ENCODE peak calls at places on chromosome 2, in ten cellular contexts. S, T, D, B, J, V, F, O, Y and R are unnamed samples.

GRCh38 chr2:70340921-70341765 is 39.3 kb upstream of the FAM136A start:
- DNase-seq in S (peak; percentile 32), T (no peak), D (peak; percentile 60), B (peak; percentile 47), J (peak; percentile 46), V (peak; percentile 68), F (no peak), O (no peak), Y (no peak), R (peak; percentile 87)

GRCh38 chr2:177147093-177147694 is 65.4 kb upstream of the HNRNPA3 start:
- DNase-seq in S (no peak), T (no peak), D (peak; percentile 47), B (peak; percentile 54), J (peak; percentile 65), V (peak; percentile 59), F (no peak), O (no peak), Y (no peak), R (no peak)

GRCh38 chr2:223797073-223797472 is 40.3 kb downstream of the AP1S3 start:
- DNase-seq in S (no peak), T (no peak), D (no peak), B (no peak), J (no peak), V (peak; percentile 98), F (no peak), O (no peak), Y (no peak), R (no peak)

GRCh38 chr2:230814616-230815015 is 50.1 kb upstream of the ITM2C start:
- DNase-seq in S (no peak), T (no peak), D (peak; percentile 42), B (no peak), J (peak; percentile 15), V (no peak), F (no peak), O (no peak), Y (no peak), R (no peak)

GRCh38 chr2:65637061-65637460 is 204.7 kb upstream of the SPRED2 start:
- DNase-seq in S (no peak), T (no peak), D (no peak), B (no peak), J (no peak), V (no peak), F (no peak), O (no peak), Y (no peak), R (no peak)

GRCh38 chr2:42138163-42139016 is 30.8 kb upstream of the EML4 start:
- DNase-seq in S (no peak), T (peak; percentile 96), D (no peak), B (peak; percentile 28), J (peak; percentile 96), V (peak; percentile 74), F (no peak), O (no peak), Y (no peak), R (no peak)

GRCh38 chr2:171810409-171810993 is 83.5 kb downstream of the SLC25A12 start:
- DNase-seq in S (no peak), T (peak; percentile 30), D (no peak), B (no peak), J (no peak), V (no peak), F (no peak), O (no peak), Y (no peak), R (no peak)

GRCh38 chr2:98601532-98602132 is 6.7 kb downstream of the COA5 start:
- DNase-seq in S (no peak), T (no peak), D (peak; percentile 43), B (peak; percentile 30), J (peak; percentile 32), V (no peak), F (no peak), O (no peak), Y (no peak), R (peak; percentile 79)

DNA sequence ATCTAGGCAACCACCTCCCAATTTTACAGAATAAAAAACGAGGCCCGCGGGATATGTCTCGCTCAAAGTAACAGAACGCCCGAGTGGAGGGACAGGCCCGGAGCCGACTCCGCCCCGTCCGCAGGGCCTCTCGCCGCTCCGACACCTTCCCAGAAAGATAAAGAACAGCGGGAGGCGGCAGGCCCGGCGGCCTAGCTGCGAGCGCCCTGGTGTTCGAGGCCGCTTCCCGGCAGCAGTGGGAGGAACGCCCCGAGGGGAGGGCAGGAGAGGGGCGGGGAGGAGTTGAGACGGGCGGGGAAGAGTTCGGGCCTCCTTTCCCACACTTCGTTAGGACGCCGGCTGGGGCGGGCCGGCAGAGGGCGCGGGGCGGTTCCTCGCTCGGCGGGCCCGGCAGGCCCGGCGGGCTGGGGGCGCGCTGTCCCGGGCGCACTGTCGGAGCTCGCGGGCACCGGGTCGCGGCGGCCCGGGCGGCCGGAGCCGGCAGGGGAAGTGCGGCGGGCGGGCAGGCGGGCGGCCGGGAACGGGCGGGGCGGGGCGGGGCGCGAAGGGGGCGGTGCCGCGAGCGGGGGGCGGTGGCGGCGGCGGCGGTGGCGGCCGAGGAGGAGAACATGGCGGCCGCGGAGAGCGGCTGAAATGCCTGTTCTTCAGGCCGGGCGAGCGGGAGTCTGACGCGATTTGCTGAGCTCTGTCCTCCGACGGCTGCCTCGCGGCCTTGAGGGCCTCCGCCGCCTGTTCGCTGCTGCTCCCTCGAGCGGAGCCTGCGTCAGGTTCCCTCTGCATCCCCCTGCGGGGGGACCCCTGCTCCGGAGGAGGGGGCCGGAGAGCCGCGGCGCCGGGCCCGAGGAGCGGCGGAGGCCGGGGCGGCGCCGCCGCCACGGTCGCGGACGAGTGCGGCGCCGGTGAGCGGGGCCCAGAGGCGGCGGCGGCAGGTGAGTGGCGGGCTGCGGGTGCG is at the start of gene NCOA1:
- DNase-seq in S (peak; percentile 66), T (peak; percentile 64), D (peak; percentile 92), B (peak; percentile 90), J (peak; percentile 84), V (peak; percentile 64), F (peak; percentile 87), O (peak; percentile 98), Y (peak; percentile 92), R (peak; percentile 98)
- TF ChIP-seq CTCF in S (peak; percentile 42), T (peak; percentile 15), D (peak; percentile 18), B (no peak), J (no peak), V (peak; percentile 40), F (no peak), O (no peak), Y (no peak), R (peak; percentile 50)

DNA sequence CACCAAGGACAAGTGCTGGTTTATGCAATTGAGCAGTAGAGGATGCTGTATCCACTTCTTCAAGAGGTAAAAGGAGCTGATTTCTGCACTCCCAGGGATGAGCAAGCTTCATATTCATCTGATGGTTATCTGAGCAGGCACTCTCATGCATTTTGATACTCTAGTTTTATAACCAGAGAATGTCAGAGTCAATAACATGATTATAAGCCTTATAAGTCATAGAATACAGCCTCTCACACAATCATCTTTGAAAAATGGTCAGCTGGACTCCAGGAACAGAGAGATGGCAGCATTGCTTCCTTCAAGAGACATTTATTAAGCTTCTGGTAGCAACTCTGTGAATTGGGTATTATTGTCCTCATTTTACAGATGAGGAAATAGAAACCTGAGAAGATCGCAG is 167.1 kb downstream of the SLC8A1 start:
- DNase-seq in S (no peak), T (no peak), D (no peak), B (no peak), J (peak; percentile 68), V (no peak), F (no peak), O (no peak), Y (no peak), R (no peak)
- TF ChIP-seq CTCF in S (no peak), T (peak; percentile 23), D (no peak), B (no peak), J (peak; percentile 39), V (no peak), F (peak; percentile 53), O (no peak), Y (no peak), R (no peak)

GRCh38 chr2:192026064-192026715 is 168.5 kb downstream of the TMEFF2 start:
- DNase-seq in S (no peak), T (no peak), D (no peak), B (no peak), J (no peak), V (no peak), F (no peak), O (no peak), Y (no peak), R (no peak)

GRCh38 chr2:192025607-192026006 is 169.1 kb downstream of the TMEFF2 start:
- DNase-seq in S (no peak), T (no peak), D (no peak), B (no peak), J (no peak), V (no peak), F (no peak), O (no peak), Y (no peak), R (no peak)

GRCh38 chr2:192026716-192027109 is 168.0 kb downstream of the TMEFF2 start:
- DNase-seq in S (no peak), T (no peak), D (no peak), B (no peak), J (no peak), V (no peak), F (no peak), O (no peak), Y (no peak), R (no peak)

GRCh38 chr2:192030289-192030688 is 164.4 kb downstream of the TMEFF2 start:
- DNase-seq in S (no peak), T (no peak), D (no peak), B (no peak), J (no peak), V (peak; percentile 40), F (no peak), O (no peak), Y (no peak), R (no peak)

DNA sequence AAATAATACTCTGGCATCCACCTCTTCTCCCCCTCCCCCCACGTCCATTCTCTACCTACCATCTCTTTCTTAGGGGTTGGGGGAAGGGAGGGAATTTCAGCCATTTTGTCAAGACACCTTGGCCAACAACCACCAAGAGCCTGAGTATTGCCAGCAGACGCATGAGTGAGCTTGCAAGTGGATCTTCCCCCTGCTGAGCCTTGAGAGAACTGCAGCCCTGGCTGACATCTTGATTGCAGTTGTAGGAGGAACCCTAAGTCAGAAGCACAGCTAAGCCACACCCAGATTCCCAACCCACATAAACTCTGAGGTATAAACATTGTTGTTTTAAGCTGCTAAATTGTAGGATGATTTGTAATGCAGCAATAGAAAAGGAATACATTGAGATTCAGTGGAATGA is 165.6 kb downstream of the TMEFF2 start:
- DNase-seq in S (no peak), T (no peak), D (no peak), B (peak; percentile 11), J (peak; percentile 36), V (peak; percentile 48), F (no peak), O (no peak), Y (no peak), R (peak; percentile 89)
- TF ChIP-seq CTCF in S (peak; percentile 31), T (no peak), D (no peak), B (no peak), J (peak; percentile 63), V (peak; percentile 44), F (no peak), O (no peak), Y (no peak), R (peak; percentile 76)

DNA sequence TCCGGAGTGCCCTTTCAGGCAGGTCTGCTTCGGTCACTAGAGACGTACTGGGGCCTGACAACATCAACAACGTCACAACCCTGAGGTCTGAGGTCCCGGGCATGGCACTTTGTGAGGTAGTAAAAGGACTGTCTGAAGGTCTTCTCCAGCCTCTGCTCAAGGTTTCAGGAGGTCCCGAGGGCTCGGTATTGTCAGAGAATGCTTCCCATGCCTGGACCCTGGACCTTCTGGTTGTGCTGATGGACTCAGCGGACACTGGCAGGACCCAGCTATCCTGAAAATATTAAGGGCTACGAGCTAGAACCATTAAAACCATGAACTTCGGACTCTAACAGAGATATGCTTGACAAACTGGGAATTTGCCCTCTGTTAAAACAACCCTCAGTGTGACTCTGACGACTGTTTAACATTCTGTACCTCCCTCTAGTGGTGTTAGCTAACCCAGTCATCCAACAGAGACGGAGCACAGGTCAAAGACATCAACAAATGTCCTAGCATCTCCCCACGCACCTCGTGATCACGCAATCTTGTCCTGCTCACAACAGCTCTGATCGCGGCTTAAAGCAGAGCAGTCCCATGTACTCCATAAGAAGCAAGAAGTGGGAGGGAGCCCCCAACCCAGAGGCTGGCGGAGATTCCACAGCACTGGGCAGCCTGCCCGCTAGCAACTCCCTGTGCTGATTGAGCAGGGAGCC is 96.5 kb downstream of the CCDC93 start:
- DNase-seq in S (no peak), T (no peak), D (no peak), B (no peak), J (peak; percentile 23), V (peak; percentile 9), F (no peak), O (no peak), Y (no peak), R (peak; percentile 57)
- TF ChIP-seq CTCF in S (peak; percentile 55), T (peak; percentile 29), D (no peak), B (no peak), J (peak; percentile 72), V (no peak), F (no peak), O (no peak), Y (no peak), R (peak; percentile 83)